ENCODE peak calls at places on chromosome 16, in ten cellular contexts. Y is tibial artery; W is IMR-90; K is left ventricle myocardium inferior; Q is left ventricle myocardium superior; D is coronary artery; I is iPS-NIHi11; J is effector CD4-positive, alpha-beta T cell; Z is T-helper 1 cell; G is stimulated activated naive CD8-positive, alpha-beta T cell treated with anti-CD3 and anti-CD28 coated beads, Interleukin-15, amount 100 ng/mL, for 72 hours. V is an unnamed sample.

GRCh38 chr16:8342276-8342675 is 248.0 kb downstream of the TMEM114 start:
- DNase-seq in Y (no peak), Q (no peak), G (no peak), K (no peak), W (no peak), Z (no peak), J (no peak), I (no peak), D (no peak), V (no peak)

GRCh38 chr16:86485746-86486145 is 24.6 kb upstream of the FOXF1 start:
- DNase-seq in D (no peak), Q (no peak), K (no peak), J (no peak), I (no peak), W (no peak), Z (no peak), G (no peak), Y (no peak), V (no peak)

GRCh38 chr16:85936761-85937343 is 37.9 kb downstream of the IRF8 start:
- DNase-seq in Q (no peak), Z (no peak), K (no peak), J (no peak), Y (no peak), G (no peak), D (no peak), I (no peak), W (no peak), V (no peak)

GRCh38 chr16:50311134-50311528 is 44.8 kb downstream of the ADCY7 start:
- DNase-seq in J (no peak), D (no peak), K (no peak), G (no peak), Q (no peak), Y (peak), W (no peak), Z (no peak), I (no peak), V (no peak)

GRCh38 chr16:8798174-8798527 is 512 bp downstream of the PMM2 start:
- DNase-seq in W (peak), I (no peak), Y (no peak), K (no peak), Q (no peak), J (no peak), Z (no peak), G (no peak), D (no peak), V (no peak)

GRCh38 chr16:801584-802363 is 1.2 kb upstream of the GNG13 start:
- DNase-seq in I (no peak), Q (no peak), K (no peak), Y (no peak), W (no peak), D (no peak), G (no peak), J (no peak), Z (no peak), V (no peak)

GRCh38 chr16:83402969-83403368 is 404.8 kb upstream of the HSBP1 start:
- DNase-seq in Q (no peak), I (no peak), D (no peak), J (no peak), Y (no peak), W (peak), G (no peak), K (no peak), Z (no peak), V (peak)

GRCh38 chr16:81466351-81466960 is 21.8 kb downstream of the CMIP start:
- DNase-seq in K (peak), W (peak), I (no peak), J (no peak), G (no peak), Q (no peak), Y (no peak), D (no peak), Z (no peak), V (no peak)

GRCh38 chr16:72198021-72198420 is 26.1 kb upstream of the PMFBP1 start:
- DNase-seq in Q (no peak), G (no peak), D (no peak), J (no peak), Y (no peak), W (peak), K (no peak), I (no peak), Z (no peak), V (peak)

GRCh38 chr16:75420987-75421819 is 12.1 kb downstream of the CFDP1 start:
- DNase-seq in Y (peak), G (peak), W (peak), Q (peak), D (no peak), K (peak), Z (peak), J (no peak), I (peak), V (peak)

GRCh38 chr16:89485701-89486246 is 4.6 kb downstream of the ANKRD11 start:
- DNase-seq in Q (no peak), Z (no peak), I (no peak), Y (no peak), D (no peak), W (no peak), G (peak), K (no peak), J (no peak), V (no peak)

GRCh38 chr16:57186630-57187507 is 740 bp downstream of the RSPRY1 start:
- DNase-seq in K (no peak), J (peak), Z (peak), I (peak), Y (peak), G (peak), D (peak), W (no peak), Q (no peak), V (peak)

V was measured in EL.